ENCODE peak calls at places on chromosomes 5 and 9, in eight cellular contexts. X is HepG2; F is left ventricle myocardium inferior; T is hepatocyte; B is AG04450; I is gastrocnemius medialis; W is naive thymus-derived CD4-positive, alpha-beta T cell; Z is CD4-positive, alpha-beta T cell. M is an unnamed sample. For H3K9me3, the result is how much of the 10 kb centered on the place peaks cover.

GRCh38 chr5:151454889-151455288 is 7.5 kb downstream of the SLC36A1 start:
- DNase-seq in X (no peak), F (no peak), T (no peak), B (no peak), I (no peak), W (no peak), Z (no peak), M (no peak)

GRCh38 chr9:87039809-87040392 is 92.6 kb upstream of the GAS1 start:
- DNase-seq in X (no peak), F (no peak), T (no peak), B (no peak), I (no peak), W (no peak), Z (no peak), M (no peak)

GRCh38 chr5:104344809-104345512 is 782.4 kb upstream of the NUDT12 start:
- DNase-seq in X (peak), F (no peak), T (no peak), B (no peak), I (no peak), W (no peak), Z (no peak), M (no peak)

GRCh38 chr5:66209350-66209749 is 65.2 kb downstream of the SREK1 start:
- DNase-seq in X (no peak), F (no peak), T (no peak), B (no peak), I (no peak), W (no peak), Z (no peak), M (no peak)

GRCh38 chr5:172133359-172134029 is 54.5 kb downstream of the STK10 start:
- DNase-seq in X (no peak), F (no peak), T (no peak), B (peak), I (peak), W (peak), Z (no peak), M (no peak)

GRCh38 chr9:106644661-106645060 is 218.3 kb upstream of the ZNF462 start:
- DNase-seq in X (no peak), F (no peak), T (no peak), B (no peak), I (no peak), W (no peak), Z (no peak), M (no peak)

GRCh38 chr5:71757590-71758543 is 38.8 kb downstream of the CARTPT start:
- DNase-seq in X (peak), F (peak), T (peak), B (peak), I (peak), W (peak), Z (peak), M (no peak)

GRCh38 chr5:122063836-122064235 is 14.2 kb downstream of the LOX start:
- DNase-seq in X (no peak), F (no peak), T (no peak), B (no peak), I (no peak), W (no peak), Z (no peak), M (no peak)

GRCh38 chr5:172403191-172403794 is 51.0 kb downstream of the SH3PXD2B start:
- DNase-seq in X (no peak), F (peak), T (peak), B (no peak), I (peak), W (no peak), Z (no peak), M (no peak)

GRCh38 chr9:112570731-112571167 is 84.1 kb downstream of the KIAA1958 start:
- DNase-seq in X (peak), F (no peak), T (peak), B (no peak), I (no peak), W (no peak), Z (no peak), M (no peak)

DNA sequence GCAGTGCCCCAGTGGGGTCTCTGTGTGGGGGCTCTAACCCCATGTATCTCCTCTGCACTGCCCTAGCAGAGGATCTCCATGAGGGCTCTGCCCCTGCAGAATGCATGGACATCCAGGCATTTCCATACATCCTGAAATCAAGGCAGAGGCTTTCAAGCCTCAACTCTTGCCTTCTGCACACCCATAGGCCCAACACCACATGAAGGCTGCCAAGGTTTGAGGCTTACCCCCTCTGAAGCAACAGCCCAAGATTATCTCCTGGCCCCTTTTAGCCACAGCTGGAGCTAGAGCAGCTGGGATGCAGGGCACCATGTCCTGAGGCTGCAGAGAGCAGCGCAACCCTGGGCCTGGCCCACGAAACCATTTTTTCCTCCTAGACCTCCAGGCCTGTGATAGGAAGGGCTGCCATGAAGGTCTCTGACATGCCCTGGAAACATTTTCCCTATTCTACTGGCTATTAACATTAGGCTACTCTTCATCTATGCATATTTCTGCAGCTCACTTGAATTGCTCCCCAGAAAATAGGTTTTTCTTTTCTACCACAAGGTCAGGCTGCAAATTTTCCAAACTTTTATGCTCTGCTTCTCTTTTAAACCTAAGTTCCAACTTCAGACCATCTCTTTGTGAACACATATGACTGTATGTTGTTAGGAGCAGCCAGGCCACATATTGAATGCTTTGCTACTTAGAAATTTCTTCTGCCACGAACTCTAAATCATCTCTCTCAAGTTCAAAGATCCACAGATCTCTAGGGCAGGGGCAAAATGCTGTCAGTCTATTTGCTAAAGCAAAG is 18.4 kb downstream of the NR3C1 start:
- DNase-seq in X (no peak), F (no peak), T (no peak), B (no peak), I (no peak), W (no peak), Z (no peak), M (no peak)
- H3K9me3 ChIP-seq in X (under half), F (under half), T (under half), B (under half), I (under half), W (under half), Z (under half), M (under half)

GRCh38 chr5:178883815-178884430 is 11.8 kb upstream of the ZFP2 start:
- DNase-seq in X (no peak), F (no peak), T (no peak), B (no peak), I (no peak), W (no peak), Z (no peak), M (no peak)
- H3K9me3 ChIP-seq in X (half or more), F (half or more), T (half or more), B (under half), I (under half), W (under half), Z (half or more), M (under half)

GRCh38 chr9:133056533-133056932 is 5.2 kb upstream of the CEL start:
- DNase-seq in X (no peak), F (no peak), T (no peak), B (no peak), I (no peak), W (peak), Z (no peak), M (no peak)
- H3K9me3 ChIP-seq in X (under half), F (under half), T (under half), B (under half), I (under half), W (under half), Z (under half), M (under half)

DNA sequence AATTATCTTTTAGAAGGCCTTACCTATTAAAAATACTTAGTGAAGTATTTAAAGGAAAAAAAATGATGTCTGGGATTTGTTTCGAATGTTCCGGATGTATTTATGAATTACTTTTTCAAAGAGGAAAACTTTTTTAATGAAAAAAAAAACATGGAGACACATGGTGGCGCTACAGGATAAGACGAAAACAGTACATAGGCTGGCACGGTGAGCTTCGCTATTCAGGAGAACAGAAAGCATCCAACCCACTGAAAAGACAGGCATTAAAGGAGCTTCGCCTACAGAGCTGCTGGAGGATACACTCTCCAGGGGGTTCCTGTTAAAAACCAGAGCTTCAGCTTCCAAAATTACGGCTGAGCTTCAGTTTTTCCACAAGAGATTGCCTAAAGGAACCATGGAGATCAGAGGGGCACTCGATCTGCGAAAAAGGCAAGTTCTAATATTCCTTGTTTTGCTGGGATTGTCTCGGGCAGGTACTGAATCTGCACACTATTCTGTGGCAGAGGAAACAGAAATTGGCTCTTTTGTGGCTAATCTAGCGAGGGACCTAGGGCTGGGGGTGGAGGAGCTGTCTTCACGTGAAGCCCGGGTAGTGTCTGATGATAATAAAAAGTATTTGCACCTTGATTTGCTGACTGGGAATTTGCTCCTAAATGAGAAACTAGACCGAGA is at the start of gene PCDHB14:
- DNase-seq in X (peak), F (no peak), T (peak), B (no peak), I (no peak), W (no peak), Z (no peak), M (no peak)
- H3K9me3 ChIP-seq in X (under half), F (half or more), T (under half), B (under half), I (under half), W (under half), Z (under half), M (under half)

DNA sequence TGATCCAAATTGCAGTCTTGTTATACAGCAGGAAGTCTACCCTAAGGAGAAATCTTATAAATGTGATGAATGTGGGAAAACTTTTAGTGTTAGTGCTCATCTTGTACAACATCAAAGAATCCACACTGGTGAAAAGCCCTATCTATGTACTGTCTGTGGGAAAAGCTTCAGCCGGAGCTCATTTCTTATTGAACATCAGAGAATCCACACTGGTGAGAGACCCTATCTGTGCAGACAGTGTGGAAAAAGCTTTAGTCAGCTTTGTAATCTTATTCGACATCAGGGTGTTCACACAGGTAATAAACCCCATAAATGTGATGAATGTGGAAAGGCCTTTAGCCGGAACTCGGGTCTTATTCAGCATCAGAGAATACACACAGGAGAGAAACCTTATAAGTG is 10.4 kb downstream of the ZNF189 start:
- DNase-seq in X (no peak), F (no peak), T (no peak), B (no peak), I (no peak), W (no peak), Z (no peak), M (no peak)
- H3K9me3 ChIP-seq in X (under half), F (half or more), T (half or more), B (under half), I (under half), W (under half), Z (half or more), M (under half)

GRCh38 chr9:21527579-21527978 is 45.5 kb upstream of the IFNE start:
- DNase-seq in X (no peak), F (no peak), T (no peak), B (no peak), I (no peak), W (no peak), Z (no peak), M (no peak)
- H3K9me3 ChIP-seq in X (under half), F (under half), T (under half), B (under half), I (under half), W (under half), Z (under half), M (under half)

GRCh38 chr5:141306630-141307029 is 2.8 kb upstream of the SLC25A2 start:
- DNase-seq in X (no peak), F (no peak), T (no peak), B (no peak), I (no peak), W (no peak), Z (no peak), M (no peak)
- H3K9me3 ChIP-seq in X (under half), F (half or more), T (half or more), B (under half), I (under half), W (under half), Z (half or more), M (under half)

M was measured in T-helper 17 cell.